ENCODE peak calls at places on chromosome 2, in six cellular contexts. J, Y, C, F, A and Z are unnamed samples.

GRCh38 chr2:203685081-203685621 is 21.3 kb upstream of the CD28 start:
- DNase-seq in F (peak), A (no peak), J (peak), Y (no peak), C (no peak), Z (no peak)

GRCh38 chr2:232418466-232419244 is 12.0 kb downstream of the ALPG start:
- DNase-seq in C (no peak), Y (peak), F (peak), J (peak), A (no peak), Z (no peak)

GRCh38 chr2:27494284-27494943 is 586 bp downstream of the FNDC4 start:
- DNase-seq in F (no peak), A (no peak), J (peak), Y (no peak), C (no peak), Z (no peak)

GRCh38 chr2:219803294-219803693 is 175.9 kb downstream of the SLC4A3 start:
- DNase-seq in A (no peak), J (peak), F (peak), C (no peak), Y (no peak), Z (no peak)

GRCh38 chr2:136117909-136118818 is at the start of gene CXCR4:
- DNase-seq in Y (peak), A (peak), C (peak), J (peak), F (peak), Z (peak)

GRCh38 chr2:73925033-73925704 is 1.5 kb upstream of the DGUOK start:
- DNase-seq in J (no peak), C (no peak), Y (no peak), A (no peak), F (no peak), Z (no peak)

GRCh38 chr2:67771380-67771779 is 291.4 kb downstream of the C1D start:
- DNase-seq in J (no peak), C (no peak), A (no peak), Y (no peak), F (no peak), Z (no peak)

GRCh38 chr2:86249843-86250402 is 50.7 kb downstream of the MRPL35 start:
- DNase-seq in J (no peak), F (no peak), C (no peak), A (no peak), Y (peak), Z (peak)

GRCh38 chr2:9256570-9257043 is 50.0 kb downstream of the ASAP2 start:
- DNase-seq in Y (peak), C (peak), J (peak), A (no peak), F (no peak), Z (peak)

GRCh38 chr2:218398437-218399390 is 954 bp upstream of the CTDSP1 start:
- DNase-seq in C (peak), A (peak), F (peak), Y (peak), J (peak), Z (peak)

GRCh38 chr2:54240515-54241219 is 15.4 kb downstream of the TSPYL6 start:
- DNase-seq in Y (peak), C (no peak), F (peak), A (peak), J (peak), Z (no peak)

GRCh38 chr2:102915128-102915527 is 153.3 kb downstream of the TMEM182 start:
- DNase-seq in Y (no peak), F (peak), A (no peak), J (peak), C (no peak), Z (no peak)

GRCh38 chr2:73952499-73953446 is 26.1 kb downstream of the DGUOK start:
- DNase-seq in A (no peak), F (peak), J (peak), Y (no peak), C (peak), Z (peak)

GRCh38 chr2:240199133-240199870 is 58.8 kb upstream of the OTOS start:
- DNase-seq in Y (no peak), J (no peak), C (no peak), F (no peak), A (peak), Z (no peak)

GRCh38 chr2:136118819-136119716 is 1.1 kb upstream of the CXCR4 start:
- DNase-seq in J (peak), C (no peak), Y (peak), F (no peak), A (no peak), Z (no peak)

GRCh38 chr2:127609818-127610217 is 36.1 kb upstream of the GPR17 start:
- DNase-seq in C (no peak), A (no peak), Y (no peak), F (no peak), J (no peak), Z (no peak)

GRCh38 chr2:42961385-42961800 is 169.0 kb upstream of the HAAO start:
- DNase-seq in F (no peak), C (peak), A (peak), Y (no peak), J (no peak), Z (no peak)

GRCh38 chr2:65120990-65121693 is 8.8 kb downstream of the RAB1A start:
- DNase-seq in J (no peak), A (no peak), C (no peak), F (no peak), Y (no peak), Z (no peak)